ENCODE peak calls at places on chromosome 7, in eight cellular contexts. E is IMR-90, S is lower leg skin, R is adrenal gland, X is H9, M is spleen, L is endothelial cell, Z is fibroblast of pulmonary artery. J is an unnamed sample.

GRCh38 chr7:8511810-8512209 is 78.4 kb downstream of the NXPH1 start:
- DNase-seq in E (no peak), M (no peak), L (no peak), X (no peak), S (no peak), R (peak), Z (no peak), J (no peak)

GRCh38 chr7:22487978-22488642 is 11.9 kb downstream of the STEAP1B start:
- DNase-seq in L (peak), X (peak), E (no peak), M (no peak), Z (no peak), R (no peak), S (no peak), J (no peak)

GRCh38 chr7:120997902-120998301 is 9.4 kb downstream of the CPED1 start:
- DNase-seq in M (no peak), X (no peak), L (no peak), R (peak), Z (no peak), E (no peak), S (no peak), J (no peak)

GRCh38 chr7:33721895-33722294 is 183.4 kb upstream of the BMPER start:
- DNase-seq in M (no peak), R (no peak), S (no peak), Z (no peak), E (peak), X (no peak), L (no peak), J (no peak)

GRCh38 chr7:148037049-148037448 is 553.5 kb upstream of the C7orf33 start:
- DNase-seq in R (no peak), M (no peak), X (no peak), Z (no peak), E (no peak), S (no peak), L (no peak), J (no peak)

GRCh38 chr7:98056580-98056979 is 50.1 kb upstream of the LMTK2 start:
- DNase-seq in Z (no peak), S (peak), M (no peak), L (no peak), X (no peak), R (no peak), E (no peak), J (no peak)

GRCh38 chr7:36151921-36152755 is 916 bp upstream of the EEPD1 start:
- DNase-seq in S (no peak), R (no peak), Z (no peak), X (no peak), L (no peak), E (no peak), M (no peak), J (no peak)

GRCh38 chr7:2880882-2881281 is 36.8 kb upstream of the GNA12 start:
- DNase-seq in R (no peak), E (no peak), L (no peak), M (no peak), S (no peak), X (peak), Z (peak), J (peak)

GRCh38 chr7:78039791-78040776 is 241.5 kb downstream of the PHTF2 start:
- DNase-seq in M (peak), X (peak), S (no peak), Z (peak), E (no peak), L (peak), R (peak), J (no peak)

GRCh38 chr7:55567495-55568070 is 4.7 kb downstream of the VOPP1 start:
- DNase-seq in S (no peak), M (no peak), X (no peak), L (no peak), R (no peak), E (no peak), Z (no peak), J (no peak)

GRCh38 chr7:3597243-3597642 is 296.2 kb downstream of the SDK1 start:
- DNase-seq in M (peak), X (no peak), Z (no peak), S (no peak), R (no peak), L (no peak), E (no peak), J (no peak)

GRCh38 chr7:140334341-140335057 is 63.8 kb downstream of the SLC37A3 start:
- DNase-seq in X (no peak), S (no peak), M (no peak), L (no peak), E (no peak), Z (no peak), R (no peak), J (no peak)

GRCh38 chr7:133815677-133816210 is 311.4 kb upstream of the LRGUK start:
- DNase-seq in R (no peak), Z (no peak), S (no peak), X (no peak), M (no peak), E (peak), L (no peak), J (no peak)

GRCh38 chr7:76430836-76431235 is 6.1 kb downstream of the ZP3 start:
- DNase-seq in S (no peak), M (no peak), Z (no peak), R (no peak), L (no peak), X (no peak), E (no peak), J (no peak)

GRCh38 chr7:42883950-42884349 is 27.9 kb downstream of the C7orf25 start:
- DNase-seq in X (peak), L (no peak), S (no peak), E (peak), R (no peak), Z (peak), M (peak), J (peak)

GRCh38 chr7:87427289-87427688 is 48.2 kb downstream of the ABCB4 start:
- DNase-seq in Z (no peak), M (no peak), R (no peak), E (no peak), S (peak), L (no peak), X (no peak), J (no peak)

GRCh38 chr7:32511791-32512190 is 16.5 kb downstream of the AVL9 start:
- DNase-seq in R (no peak), S (no peak), Z (peak), L (no peak), E (peak), M (no peak), X (no peak), J (no peak)

GRCh38 chr7:2496375-2496774 is 20.2 kb upstream of the GRIFIN start:
- DNase-seq in M (no peak), E (no peak), Z (no peak), L (peak), X (no peak), S (no peak), R (no peak), J (no peak)

GRCh38 chr7:2999078-2999500 is 44.6 kb downstream of the CARD11 start:
- DNase-seq in L (no peak), X (no peak), E (no peak), Z (peak), R (no peak), S (no peak), M (no peak), J (no peak)

GRCh38 chr7:108261560-108262255 is 131.5 kb upstream of the LAMB4 start:
- DNase-seq in X (no peak), M (no peak), L (no peak), R (no peak), E (no peak), S (no peak), Z (no peak), J (no peak)

GRCh38 chr7:17697128-17697881 is 243.0 kb downstream of the SNX13 start:
- DNase-seq in Z (no peak), S (no peak), L (no peak), R (no peak), M (no peak), E (no peak), X (no peak), J (no peak)

GRCh38 chr7:133344275-133344674 is 91.4 kb downstream of the EXOC4 start:
- DNase-seq in M (no peak), L (no peak), R (no peak), S (no peak), E (peak), Z (peak), X (no peak), J (no peak)

GRCh38 chr7:64999165-65000004 is 7.1 kb downstream of the ERV3-1 start:
- DNase-seq in M (peak), X (no peak), Z (peak), E (peak), S (no peak), R (peak), L (peak), J (no peak)

GRCh38 chr7:106462365-106462859 is 177.6 kb upstream of the NAMPT start:
- DNase-seq in X (no peak), L (no peak), Z (peak), S (no peak), E (peak), M (no peak), R (no peak), J (no peak)

GRCh38 chr7:139658919-139659675 is 118.7 kb downstream of the HIPK2 start:
- DNase-seq in E (no peak), L (no peak), M (no peak), X (no peak), Z (no peak), S (no peak), R (no peak), J (no peak)

GRCh38 chr7:2437136-2437535 is 33.7 kb downstream of the CHST12 start:
- DNase-seq in M (no peak), S (no peak), E (no peak), X (no peak), L (no peak), R (no peak), Z (no peak), J (no peak)

GRCh38 chr7:158260567-158261361 is 326.9 kb downstream of the PTPRN2 start:
- DNase-seq in M (no peak), X (no peak), Z (no peak), S (no peak), L (no peak), R (no peak), E (no peak), J (no peak)

GRCh38 chr7:44633254-44634186 is 27.1 kb downstream of the OGDH start:
- DNase-seq in L (no peak), Z (peak), S (peak), M (no peak), R (peak), E (peak), X (no peak), J (no peak)

DNA sequence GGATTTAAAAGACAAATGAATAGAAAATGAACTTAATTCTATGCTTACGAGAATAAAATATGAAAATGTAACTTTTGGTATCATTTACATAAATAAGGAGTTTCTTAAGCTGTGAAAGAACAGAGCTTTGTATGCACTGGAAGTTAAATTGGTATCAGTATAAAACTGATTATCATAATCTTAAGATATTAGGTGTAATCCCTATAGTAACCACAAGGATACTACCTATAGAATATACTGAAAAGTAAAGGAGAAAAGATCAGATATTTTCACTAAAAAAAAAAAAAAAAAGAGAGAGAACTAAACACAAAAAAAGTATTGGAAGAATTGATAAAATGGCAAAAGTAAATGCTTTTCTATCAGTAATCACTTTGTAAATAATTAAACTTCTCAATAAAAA is 100.1 kb downstream of the TWIST1 start:
- DNase-seq in E (no peak), X (no peak), M (no peak), R (no peak), L (no peak), Z (no peak), S (no peak), J (no peak)
- TF ChIP-seq CTCF in E (no peak), X (peak), M (no peak), R (no peak), L (peak), Z (no peak), S (no peak), J (no peak)

DNA sequence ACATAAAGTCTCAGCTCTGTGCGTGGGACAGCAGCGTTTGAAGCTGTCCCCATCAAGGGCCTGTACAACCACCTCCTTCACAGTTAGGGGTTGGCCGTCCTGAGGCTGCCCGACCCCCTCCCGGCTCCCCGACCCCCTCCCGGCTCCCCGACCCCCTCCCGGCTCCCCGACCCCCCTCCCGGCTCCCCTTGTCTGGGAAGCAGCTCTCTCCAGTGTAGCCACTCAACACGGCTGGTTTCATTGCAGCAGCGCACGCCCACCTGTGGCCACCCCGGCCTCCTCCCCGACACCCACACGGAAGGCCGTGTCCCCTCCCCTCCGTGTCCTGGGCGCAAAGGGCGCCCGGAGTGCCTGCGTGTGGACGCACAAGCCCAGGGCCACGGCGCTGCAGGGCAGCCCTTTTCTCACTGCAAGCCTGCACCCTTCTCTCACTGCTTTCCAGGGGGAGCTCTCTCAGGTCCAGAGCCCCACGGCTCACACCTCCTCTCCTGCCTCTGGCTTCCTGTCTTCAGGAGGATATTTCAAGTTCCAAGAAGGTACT is 20.9 kb upstream of the FAM20C start:
- DNase-seq in M (no peak), R (no peak), Z (no peak), S (no peak), X (no peak), E (no peak), L (no peak), J (no peak)
- TF ChIP-seq CTCF in M (no peak), R (no peak), Z (no peak), S (no peak), X (peak), E (no peak), L (no peak), J (no peak)

GRCh38 chr7:83648464-83649241 is at the start of gene SEMA3E:
- DNase-seq in L (peak), X (peak), Z (peak), M (no peak), R (no peak), E (peak), S (peak), J (peak)
- TF ChIP-seq CTCF in L (no peak), X (peak), Z (no peak), M (no peak), R (no peak), E (no peak), S (no peak), J (no peak)

GRCh38 chr7:13111230-13111629 is 423.8 kb downstream of the ARL4A start:
- DNase-seq in S (no peak), L (no peak), Z (no peak), R (no peak), X (no peak), M (no peak), E (peak), J (no peak)

GRCh38 chr7:13115829-13116228 is 428.4 kb downstream of the ARL4A start:
- DNase-seq in S (no peak), L (no peak), E (no peak), X (no peak), R (no peak), M (no peak), Z (no peak), J (no peak)

GRCh38 chr7:13117103-13117502 is 429.7 kb downstream of the ARL4A start:
- DNase-seq in X (no peak), M (no peak), Z (peak), S (no peak), E (peak), R (no peak), L (no peak), J (no peak)

GRCh38 chr7:13110107-13110506 is 422.7 kb downstream of the ARL4A start:
- DNase-seq in Z (no peak), R (no peak), S (no peak), X (no peak), E (no peak), M (no peak), L (no peak), J (no peak)

GRCh38 chr7:13115157-13115772 is 427.8 kb downstream of the ARL4A start:
- DNase-seq in L (no peak), M (no peak), E (peak), S (no peak), Z (peak), X (no peak), R (no peak), J (no peak)
- TF ChIP-seq CTCF in L (no peak), M (no peak), E (peak), S (no peak), Z (peak), X (no peak), R (no peak), J (no peak)

GRCh38 chr7:71334541-71334940 is 202.6 kb downstream of the GALNT17 start:
- DNase-seq in Z (no peak), X (no peak), L (no peak), M (no peak), E (no peak), R (no peak), S (no peak), J (no peak)
- TF ChIP-seq CTCF in Z (no peak), X (no peak), L (no peak), M (no peak), E (no peak), R (no peak), S (no peak), J (no peak)

DNA sequence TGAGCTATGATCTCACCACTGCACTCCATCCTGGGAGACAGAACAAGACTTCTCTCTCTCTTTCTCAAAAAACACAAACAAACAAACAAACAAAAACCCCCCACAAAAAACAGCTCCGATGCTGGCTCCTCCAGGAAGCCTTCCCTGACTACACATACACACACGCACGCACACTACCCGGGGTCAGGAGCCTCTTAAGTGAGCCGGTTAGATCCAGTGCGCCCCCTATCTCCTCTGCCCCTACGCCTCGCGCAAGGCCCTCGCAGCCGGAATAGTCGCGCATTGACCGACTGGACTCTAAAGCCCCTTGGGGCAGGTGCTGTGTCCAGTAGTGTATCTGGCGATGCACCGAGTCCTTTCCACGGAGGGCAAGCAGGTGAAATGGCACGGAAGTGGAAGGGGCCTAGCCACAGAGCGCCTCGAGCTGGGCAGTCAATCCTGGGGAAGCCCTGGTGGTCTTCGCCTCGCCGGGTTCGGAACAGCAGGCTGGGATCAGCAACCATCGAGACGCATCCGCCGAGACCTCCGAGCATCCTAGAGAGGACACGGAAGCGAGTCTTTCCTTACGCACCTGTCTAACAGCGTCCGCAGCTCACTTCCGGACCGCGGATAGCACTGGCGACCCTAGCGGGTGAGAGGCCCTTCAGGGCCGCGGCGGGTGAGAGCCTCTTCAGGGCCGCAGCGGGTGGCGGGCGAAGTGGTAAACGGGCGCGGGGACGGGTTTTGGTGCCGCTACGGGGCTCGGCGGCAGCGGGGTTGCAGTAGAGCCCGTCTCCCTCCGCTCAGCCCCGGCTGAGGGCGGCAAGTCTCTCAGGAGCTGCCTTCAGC is at the start of gene ZSCAN25:
- DNase-seq in M (peak), Z (peak), E (peak), L (peak), R (peak), S (peak), X (peak), J (peak)
- TF ChIP-seq CTCF in M (no peak), Z (peak), E (peak), L (no peak), R (peak), S (no peak), X (peak), J (peak)

DNA sequence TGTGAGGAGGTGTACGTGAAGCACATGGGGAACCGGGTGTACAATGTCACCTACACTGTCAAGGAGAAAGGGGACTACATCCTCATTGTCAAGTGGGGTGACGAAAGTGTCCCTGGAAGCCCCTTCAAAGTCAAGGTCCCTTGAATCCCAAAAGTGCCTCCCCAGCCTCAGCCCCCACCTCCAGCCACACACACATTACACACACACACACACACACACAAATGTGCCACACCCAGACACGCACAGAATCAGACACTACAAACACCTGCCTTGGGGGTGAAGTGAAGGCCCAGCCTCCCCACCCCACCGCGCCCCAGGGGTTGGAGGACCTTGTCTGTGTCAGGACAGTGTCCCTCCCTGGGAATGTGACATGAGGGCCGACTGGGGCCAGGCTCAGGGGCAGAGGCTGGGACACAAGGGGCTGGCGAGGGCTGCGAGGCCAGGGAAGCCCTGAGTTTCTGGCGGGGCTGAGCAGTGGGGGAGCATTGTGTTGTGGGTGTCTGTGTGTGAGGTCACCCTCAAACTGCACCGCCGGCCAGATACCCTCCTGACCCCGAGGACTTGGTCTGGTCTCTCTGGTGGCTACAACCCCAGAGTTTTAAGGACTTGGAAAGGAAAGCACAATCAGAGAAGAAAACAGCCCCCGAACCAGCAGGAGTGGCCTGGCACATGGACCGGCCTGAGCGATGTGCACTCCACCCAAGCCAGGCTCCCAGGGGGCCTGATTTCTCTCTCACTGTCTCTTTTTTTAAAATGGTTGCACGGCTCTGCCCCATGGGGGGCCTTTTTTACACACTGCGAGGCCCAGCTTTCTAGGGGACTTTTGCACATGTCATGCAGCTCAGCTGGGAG is 4.0 kb upstream of the ATP6V1F start:
- DNase-seq in M (no peak), X (no peak), S (peak), Z (no peak), E (no peak), L (no peak), R (no peak), J (no peak)
- TF ChIP-seq CTCF in M (no peak), X (no peak), S (no peak), Z (no peak), E (no peak), L (no peak), R (no peak), J (no peak)

GRCh38 chr7:155521007-155521742 is 25.2 kb downstream of the CNPY1 start:
- DNase-seq in X (no peak), M (no peak), S (no peak), Z (no peak), R (no peak), E (no peak), L (no peak), J (no peak)

GRCh38 chr7:155523168-155523675 is 23.1 kb downstream of the CNPY1 start:
- DNase-seq in R (no peak), Z (no peak), L (no peak), M (no peak), E (no peak), S (no peak), X (no peak), J (no peak)

GRCh38 chr7:155521743-155522398 is 24.5 kb downstream of the CNPY1 start:
- DNase-seq in E (no peak), X (no peak), Z (no peak), R (no peak), S (no peak), L (no peak), M (no peak), J (no peak)

GRCh38 chr7:155526225-155526624 is 20.1 kb downstream of the CNPY1 start:
- DNase-seq in X (no peak), S (no peak), E (no peak), R (no peak), M (no peak), Z (no peak), L (no peak), J (no peak)

GRCh38 chr7:155524018-155524556 is 22.3 kb downstream of the CNPY1 start:
- DNase-seq in Z (no peak), M (no peak), R (no peak), S (no peak), L (no peak), X (no peak), E (no peak), J (no peak)
- TF ChIP-seq CTCF in Z (no peak), M (no peak), R (no peak), S (no peak), L (no peak), X (no peak), E (no peak), J (no peak)